ENCODE peak calls at places on chromosomes 1 and 21, in six cellular contexts. One of them, this sample, is unnamed.

GRCh38 chr1:225119307-225119706 is 189.8 kb downstream of the DNAH14 start:
- DNase-seq in NCI-H526: no peak
- DNase-seq in HFFc6: no peak
- DNase-seq in GM03348: no peak
- DNase-seq in astrocyte of the cerebellum: no peak
- DNase-seq in NCI-H524: no peak
- DNase-seq in this sample: no peak

GRCh38 chr1:218498061-218498938 is 153.2 kb downstream of the TGFB2 start:
- DNase-seq in GM03348: no peak
- DNase-seq in NCI-H526: no peak
- DNase-seq in NCI-H524: no peak
- DNase-seq in astrocyte of the cerebellum: no peak
- DNase-seq in HFFc6: peak
- DNase-seq in this sample: peak

GRCh38 chr1:86846166-86846647 is 67.7 kb downstream of the SELENOF start:
- DNase-seq in NCI-H524: no peak
- DNase-seq in NCI-H526: no peak
- DNase-seq in astrocyte of the cerebellum: peak
- DNase-seq in HFFc6: peak
- DNase-seq in GM03348: peak
- DNase-seq in this sample: peak

GRCh38 chr1:83693409-83694126 is 305.4 kb downstream of the TTLL7 start:
- DNase-seq in HFFc6: no peak
- DNase-seq in GM03348: peak
- DNase-seq in NCI-H524: peak
- DNase-seq in NCI-H526: no peak
- DNase-seq in astrocyte of the cerebellum: no peak
- DNase-seq in this sample: peak

GRCh38 chr21:38367646-38368045 is 110.9 kb downstream of the KCNJ15 start:
- DNase-seq in astrocyte of the cerebellum: no peak
- DNase-seq in NCI-H526: no peak
- DNase-seq in GM03348: no peak
- DNase-seq in HFFc6: no peak
- DNase-seq in NCI-H524: no peak
- DNase-seq in this sample: no peak

GRCh38 chr1:153536618-153537375 is 1.0 kb upstream of the S100A6 start:
- DNase-seq in astrocyte of the cerebellum: no peak
- DNase-seq in NCI-H524: no peak
- DNase-seq in HFFc6: no peak
- DNase-seq in NCI-H526: no peak
- DNase-seq in GM03348: no peak
- DNase-seq in this sample: no peak

GRCh38 chr1:208233546-208233945 is 10.6 kb downstream of the PLXNA2 start:
- DNase-seq in NCI-H526: peak
- DNase-seq in NCI-H524: peak
- DNase-seq in GM03348: no peak
- DNase-seq in HFFc6: no peak
- DNase-seq in astrocyte of the cerebellum: no peak
- DNase-seq in this sample: no peak

GRCh38 chr1:7704214-7705047 is 66.7 kb upstream of the VAMP3 start:
- DNase-seq in HFFc6: peak
- DNase-seq in GM03348: peak
- DNase-seq in astrocyte of the cerebellum: peak
- DNase-seq in NCI-H526: peak
- DNase-seq in NCI-H524: peak
- DNase-seq in this sample: peak

GRCh38 chr1:9922342-9922741 is 12.3 kb upstream of the CTNNBIP1 start:
- DNase-seq in GM03348: no peak
- DNase-seq in NCI-H524: no peak
- DNase-seq in HFFc6: no peak
- DNase-seq in NCI-H526: no peak
- DNase-seq in astrocyte of the cerebellum: no peak
- DNase-seq in this sample: no peak

GRCh38 chr1:39491146-39491921 is at the start of gene BMP8A:
- DNase-seq in astrocyte of the cerebellum: no peak
- DNase-seq in NCI-H526: peak
- DNase-seq in HFFc6: no peak
- DNase-seq in NCI-H524: peak
- DNase-seq in GM03348: peak
- DNase-seq in this sample: no peak

GRCh38 chr1:46173361-46173856 is 1.5 kb upstream of the TSPAN1 start:
- DNase-seq in HFFc6: no peak
- DNase-seq in GM03348: peak
- DNase-seq in astrocyte of the cerebellum: no peak
- DNase-seq in NCI-H526: no peak
- DNase-seq in NCI-H524: peak
- DNase-seq in this sample: no peak

GRCh38 chr1:90504509-90504908 is 212.6 kb downstream of the BARHL2 start:
- DNase-seq in NCI-H524: no peak
- DNase-seq in NCI-H526: peak
- DNase-seq in HFFc6: no peak
- DNase-seq in GM03348: no peak
- DNase-seq in astrocyte of the cerebellum: no peak
- DNase-seq in this sample: no peak

GRCh38 chr1:100539836-100540536 is 2.0 kb downstream of the GPR88 start:
- DNase-seq in HFFc6: no peak
- DNase-seq in NCI-H524: peak
- DNase-seq in GM03348: no peak
- DNase-seq in astrocyte of the cerebellum: no peak
- DNase-seq in NCI-H526: no peak
- DNase-seq in this sample: no peak

GRCh38 chr1:25649505-25650218 is 33.1 kb downstream of the MAN1C1 start:
- DNase-seq in astrocyte of the cerebellum: no peak
- DNase-seq in GM03348: no peak
- DNase-seq in NCI-H524: no peak
- DNase-seq in HFFc6: no peak
- DNase-seq in NCI-H526: no peak
- DNase-seq in this sample: no peak

GRCh38 chr1:115809847-115810246 is 31.1 kb downstream of the NHLH2 start:
- DNase-seq in HFFc6: no peak
- DNase-seq in astrocyte of the cerebellum: no peak
- DNase-seq in NCI-H524: no peak
- DNase-seq in GM03348: no peak
- DNase-seq in NCI-H526: no peak
- DNase-seq in this sample: no peak

GRCh38 chr21:16037386-16037785 is 307.6 kb downstream of the USP25 start:
- DNase-seq in NCI-H526: no peak
- DNase-seq in astrocyte of the cerebellum: no peak
- DNase-seq in GM03348: no peak
- DNase-seq in NCI-H524: no peak
- DNase-seq in HFFc6: no peak
- DNase-seq in this sample: no peak

GRCh38 chr1:53115403-53116306 is 26.8 kb downstream of the SLC1A7 start:
- DNase-seq in NCI-H524: peak
- DNase-seq in GM03348: no peak
- DNase-seq in NCI-H526: peak
- DNase-seq in HFFc6: no peak
- DNase-seq in astrocyte of the cerebellum: no peak
- DNase-seq in this sample: no peak

GRCh38 chr1:11991969-11992676 is 11.9 kb downstream of the MFN2 start:
- DNase-seq in NCI-H526: no peak
- DNase-seq in GM03348: no peak
- DNase-seq in astrocyte of the cerebellum: no peak
- DNase-seq in NCI-H524: no peak
- DNase-seq in HFFc6: no peak
- DNase-seq in this sample: no peak

GRCh38 chr1:115134850-115135484 is 45.7 kb upstream of the TSPAN2 start:
- DNase-seq in NCI-H526: no peak
- DNase-seq in GM03348: peak
- DNase-seq in astrocyte of the cerebellum: peak
- DNase-seq in NCI-H524: no peak
- DNase-seq in HFFc6: peak
- DNase-seq in this sample: peak

GRCh38 chr1:72439036-72439435 is 156.7 kb upstream of the NEGR1 start:
- DNase-seq in GM03348: no peak
- DNase-seq in NCI-H524: no peak
- DNase-seq in HFFc6: peak
- DNase-seq in NCI-H526: no peak
- DNase-seq in astrocyte of the cerebellum: no peak
- DNase-seq in this sample: peak

GRCh38 chr21:15224346-15225086 is 159.7 kb upstream of the NRIP1 start:
- DNase-seq in GM03348: peak
- DNase-seq in NCI-H526: no peak
- DNase-seq in astrocyte of the cerebellum: no peak
- DNase-seq in NCI-H524: no peak
- DNase-seq in HFFc6: peak
- DNase-seq in this sample: peak

GRCh38 chr1:30611741-30612309 is 111.6 kb downstream of the MATN1 start:
- DNase-seq in astrocyte of the cerebellum: no peak
- DNase-seq in NCI-H524: no peak
- DNase-seq in HFFc6: no peak
- DNase-seq in NCI-H526: no peak
- DNase-seq in GM03348: no peak
- DNase-seq in this sample: no peak

GRCh38 chr1:44808063-44808937 is at the start of gene BTBD19:
- DNase-seq in NCI-H526: no peak
- DNase-seq in astrocyte of the cerebellum: peak
- DNase-seq in GM03348: peak
- DNase-seq in NCI-H524: no peak
- DNase-seq in HFFc6: peak
- DNase-seq in this sample: peak

GRCh38 chr21:28979092-28979491 is 13.6 kb downstream of the LTN1 start:
- DNase-seq in NCI-H526: no peak
- DNase-seq in NCI-H524: no peak
- DNase-seq in HFFc6: no peak
- DNase-seq in GM03348: no peak
- DNase-seq in astrocyte of the cerebellum: no peak
- DNase-seq in this sample: no peak

GRCh38 chr1:162904579-162904978 is 43.6 kb upstream of the CCDC190 start:
- DNase-seq in HFFc6: no peak
- DNase-seq in GM03348: no peak
- DNase-seq in NCI-H524: no peak
- DNase-seq in astrocyte of the cerebellum: peak
- DNase-seq in NCI-H526: no peak
- DNase-seq in this sample: peak

GRCh38 chr1:8439015-8439702 is 121.2 kb downstream of the SLC45A1 start:
- DNase-seq in GM03348: peak
- DNase-seq in NCI-H524: peak
- DNase-seq in astrocyte of the cerebellum: peak
- DNase-seq in NCI-H526: peak
- DNase-seq in HFFc6: peak
- DNase-seq in this sample: peak

GRCh38 chr1:225426395-225427248 is 1.2 kb downstream of the LBR start:
- DNase-seq in astrocyte of the cerebellum: no peak
- DNase-seq in HFFc6: no peak
- DNase-seq in GM03348: peak
- DNase-seq in NCI-H526: no peak
- DNase-seq in NCI-H524: peak
- DNase-seq in this sample: peak

GRCh38 chr1:114108741-114109255 is 44.9 kb downstream of the SYT6 start:
- DNase-seq in GM03348: no peak
- DNase-seq in astrocyte of the cerebellum: peak
- DNase-seq in NCI-H524: no peak
- DNase-seq in NCI-H526: no peak
- DNase-seq in HFFc6: peak
- DNase-seq in this sample: no peak

GRCh38 chr1:178155478-178156255 is 61.8 kb downstream of the RASAL2 start:
- DNase-seq in GM03348: no peak
- DNase-seq in NCI-H526: no peak
- DNase-seq in NCI-H524: no peak
- DNase-seq in astrocyte of the cerebellum: no peak
- DNase-seq in HFFc6: no peak
- DNase-seq in this sample: no peak

GRCh38 chr1:206442101-206442500 is 28.2 kb upstream of the IKBKE start:
- DNase-seq in astrocyte of the cerebellum: peak
- DNase-seq in GM03348: peak
- DNase-seq in NCI-H524: no peak
- DNase-seq in NCI-H526: no peak
- DNase-seq in HFFc6: peak
- DNase-seq in this sample: no peak

GRCh38 chr1:68590473-68590872 is 93.6 kb upstream of the DEPDC1 start:
- DNase-seq in NCI-H524: no peak
- DNase-seq in astrocyte of the cerebellum: no peak
- DNase-seq in NCI-H526: no peak
- DNase-seq in GM03348: no peak
- DNase-seq in HFFc6: no peak
- DNase-seq in this sample: no peak

GRCh38 chr1:77271851-77272250 is 10.0 kb upstream of the AK5 start:
- DNase-seq in GM03348: peak
- DNase-seq in HFFc6: peak
- DNase-seq in NCI-H524: no peak
- DNase-seq in NCI-H526: no peak
- DNase-seq in astrocyte of the cerebellum: peak
- DNase-seq in this sample: no peak

GRCh38 chr1:16064536-16065196 is 8.8 kb downstream of the FAM131C start:
- DNase-seq in NCI-H526: no peak
- DNase-seq in astrocyte of the cerebellum: no peak
- DNase-seq in NCI-H524: no peak
- DNase-seq in GM03348: peak
- DNase-seq in HFFc6: no peak
- DNase-seq in this sample: no peak

GRCh38 chr1:210294991-210295773 is 33.5 kb upstream of the HHAT start:
- DNase-seq in NCI-H524: peak
- DNase-seq in astrocyte of the cerebellum: no peak
- DNase-seq in HFFc6: peak
- DNase-seq in NCI-H526: peak
- DNase-seq in GM03348: peak
- DNase-seq in this sample: no peak

GRCh38 chr21:21148009-21148408 is 149.8 kb downstream of the NCAM2 start:
- DNase-seq in GM03348: no peak
- DNase-seq in astrocyte of the cerebellum: no peak
- DNase-seq in NCI-H526: no peak
- DNase-seq in NCI-H524: no peak
- DNase-seq in HFFc6: no peak
- DNase-seq in this sample: no peak

GRCh38 chr1:171142451-171143121 is 42.5 kb upstream of the FMO2 start:
- DNase-seq in astrocyte of the cerebellum: peak
- DNase-seq in GM03348: peak
- DNase-seq in NCI-H526: no peak
- DNase-seq in NCI-H524: peak
- DNase-seq in HFFc6: peak
- DNase-seq in this sample: no peak